ENCODE peak calls at places on chromosome 9, in seven cellular contexts. I, E, U, M, A, B and H are unnamed samples.

GRCh38 chr9:78884611-78885150 is 587.8 kb downstream of the PSAT1 start:
- DNase-seq in B (no peak), I (no peak), U (no peak), E (no peak), M (no peak), A (no peak), H (no peak)

GRCh38 chr9:84230355-84231136 is 110.0 kb downstream of the SLC28A3 start:
- DNase-seq in B (no peak), U (no peak), E (peak), A (no peak), I (no peak), M (no peak), H (no peak)

GRCh38 chr9:135737840-135738521 is 36.0 kb downstream of the KCNT1 start:
- DNase-seq in B (no peak), E (no peak), I (no peak), M (no peak), A (no peak), U (no peak), H (no peak)

GRCh38 chr9:114448706-114449105 is 56.6 kb downstream of the WHRN start:
- DNase-seq in E (peak), U (peak), B (no peak), I (no peak), A (no peak), M (no peak), H (no peak)

GRCh38 chr9:93436218-93436617 is 15.3 kb upstream of the FAM120A start:
- DNase-seq in E (no peak), B (no peak), A (no peak), I (no peak), M (no peak), U (no peak), H (no peak)

GRCh38 chr9:129178983-129179382 is 922 bp upstream of the IER5L start:
- DNase-seq in U (no peak), M (no peak), E (no peak), I (no peak), A (no peak), B (peak), H (no peak)

GRCh38 chr9:125495137-125496119 is 211.6 kb downstream of the MAPKAP1 start:
- DNase-seq in B (no peak), M (no peak), U (no peak), A (no peak), E (no peak), I (no peak), H (no peak)

GRCh38 chr9:131278421-131279111 is 2.3 kb upstream of the FAM78A start:
- DNase-seq in E (no peak), U (peak), M (peak), A (no peak), B (no peak), I (no peak), H (no peak)

GRCh38 chr9:115633099-115633498 is 515.1 kb upstream of the TNC start:
- DNase-seq in B (no peak), U (no peak), E (peak), I (no peak), M (no peak), A (no peak), H (no peak)

GRCh38 chr9:95425910-95426551 is 90.7 kb downstream of the PTCH1 start:
- DNase-seq in E (no peak), B (peak), I (no peak), M (no peak), U (no peak), A (peak), H (peak)

GRCh38 chr9:710951-711745 is 130.3 kb upstream of the DMRT1 start:
- DNase-seq in U (no peak), A (no peak), M (peak), B (no peak), I (no peak), E (no peak), H (peak)

GRCh38 chr9:712643-713042 is 128.9 kb upstream of the DMRT1 start:
- DNase-seq in I (no peak), E (no peak), M (no peak), B (no peak), U (no peak), A (no peak), H (no peak)

GRCh38 chr9:714675-715074 is 126.8 kb upstream of the DMRT1 start:
- DNase-seq in I (no peak), M (no peak), A (no peak), U (no peak), E (no peak), B (no peak), H (no peak)

GRCh38 chr9:711761-712523 is 129.6 kb upstream of the DMRT1 start:
- DNase-seq in B (no peak), U (no peak), M (no peak), E (no peak), I (no peak), A (no peak), H (no peak)

GRCh38 chr9:713046-713445 is 128.5 kb upstream of the DMRT1 start:
- DNase-seq in I (no peak), E (no peak), U (no peak), B (no peak), M (no peak), A (no peak), H (no peak)
- H3K27ac ChIP-seq in I (no peak), E (no peak), U (no peak), B (no peak), M (no peak), A (no peak), H (no peak)

DNA sequence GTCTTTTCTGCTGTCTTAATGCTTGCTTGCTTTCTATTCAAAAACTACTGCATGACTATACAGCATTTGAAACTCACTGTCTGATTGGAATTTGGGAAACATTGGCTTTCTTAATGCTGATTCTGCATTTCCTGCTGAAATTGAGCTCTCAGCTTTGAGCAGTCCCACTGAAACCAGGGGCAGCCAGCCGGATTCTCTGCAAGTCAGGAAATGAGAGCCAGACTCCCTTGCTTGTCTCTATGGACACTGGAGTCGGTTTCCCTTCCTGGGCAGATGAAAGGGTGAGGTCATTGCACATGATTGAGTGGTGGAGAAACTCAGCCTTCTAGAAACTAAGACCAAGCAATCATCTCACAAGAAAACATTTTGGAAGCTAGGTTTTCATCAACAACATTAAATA is 119.7 kb upstream of the SPATA31C2 start:
- DNase-seq in A (no peak), U (no peak), I (no peak), M (no peak), E (peak), B (no peak), H (no peak)
- H3K4me3 ChIP-seq in A (no peak), U (no peak), I (no peak), M (no peak), E (no peak), B (no peak), H (no peak)

GRCh38 chr9:132465131-132465635 is 55.2 kb downstream of the CFAP77 start:
- DNase-seq in I (no peak), U (no peak), E (no peak), M (no peak), A (no peak), B (no peak), H (no peak)
- H3K27ac ChIP-seq in I (no peak), U (no peak), E (no peak), M (no peak), A (no peak), B (no peak), H (no peak)

GRCh38 chr9:503881-504852 is 289.5 kb downstream of the DOCK8 start:
- DNase-seq in B (peak), A (peak), E (peak), I (peak), M (peak), U (peak), H (peak)
- H3K4me3 ChIP-seq in B (peak), A (peak), E (peak), I (peak), M (peak), U (peak), H (peak)

DNA sequence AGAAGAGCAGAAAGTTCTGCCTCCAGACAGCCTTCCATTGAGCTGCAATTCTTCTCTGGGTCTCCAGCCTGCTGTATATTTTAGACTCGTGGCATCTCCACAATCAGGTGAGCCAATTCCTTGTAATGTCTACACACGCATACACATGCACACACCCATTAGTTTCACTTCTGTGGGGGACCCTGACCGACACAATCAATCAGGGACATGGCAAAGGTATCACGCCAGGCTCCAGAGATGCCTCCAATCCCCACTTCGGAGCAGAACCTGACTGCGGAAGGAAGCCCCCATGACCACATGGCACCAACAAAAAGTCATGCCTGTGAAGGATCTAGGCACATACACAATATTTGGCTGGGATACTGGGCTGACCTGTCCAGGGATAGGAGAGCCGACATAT is 21.4 kb downstream of the SEMA4D start:
- DNase-seq in U (no peak), M (no peak), A (no peak), B (no peak), I (no peak), E (no peak), H (no peak)
- H3K27ac ChIP-seq in U (no peak), M (peak), A (no peak), B (no peak), I (no peak), E (no peak), H (no peak)

GRCh38 chr9:32523910-32524309 is 2.1 kb downstream of the RIGI start:
- DNase-seq in I (no peak), B (no peak), M (no peak), E (no peak), A (peak), U (no peak), H (no peak)

GRCh38 chr9:32518276-32518675 is 7.7 kb downstream of the RIGI start:
- DNase-seq in A (no peak), E (no peak), M (no peak), I (no peak), U (no peak), B (no peak), H (no peak)
- H3K4me3 ChIP-seq in A (no peak), E (no peak), M (no peak), I (no peak), U (no peak), B (no peak), H (no peak)

GRCh38 chr9:105264380-105264779 is 19.9 kb downstream of the SLC44A1 start:
- DNase-seq in B (no peak), I (no peak), M (no peak), A (no peak), E (peak), U (no peak), H (no peak)
- H3K27ac ChIP-seq in B (no peak), I (no peak), M (no peak), A (no peak), E (no peak), U (no peak), H (no peak)

GRCh38 chr9:16266648-16267276 is 603.7 kb downstream of the BNC2 start:
- DNase-seq in B (peak), I (no peak), A (no peak), E (no peak), U (no peak), M (peak), H (no peak)
- H3K4me3 ChIP-seq in B (no peak), I (no peak), A (no peak), E (no peak), U (no peak), M (no peak), H (no peak)

GRCh38 chr9:133357656-133358055 is 1.3 kb downstream of the SURF2 start:
- DNase-seq in A (no peak), E (no peak), B (no peak), M (no peak), I (no peak), U (no peak), H (no peak)

GRCh38 chr9:133359420-133360175 is 3.2 kb downstream of the SURF2 start:
- DNase-seq in M (no peak), U (no peak), B (peak), I (peak), E (no peak), A (peak), H (no peak)

GRCh38 chr9:133361507-133362092 is 5.2 kb downstream of the SURF2 start:
- DNase-seq in A (no peak), U (no peak), B (no peak), M (no peak), I (no peak), E (no peak), H (no peak)

GRCh38 chr9:133362359-133363044 is 6.2 kb downstream of the SURF2 start:
- DNase-seq in E (peak), A (no peak), U (no peak), B (no peak), M (no peak), I (no peak), H (no peak)

GRCh38 chr9:133360400-133361393 is 4.3 kb downstream of the SURF2 start:
- DNase-seq in I (no peak), E (no peak), A (no peak), B (no peak), M (no peak), U (no peak), H (no peak)
- H3K27ac ChIP-seq in I (no peak), E (peak), A (peak), B (no peak), M (no peak), U (no peak), H (no peak)